ENCODE peak calls at places on chromosomes 4 and X, in four cellular contexts. S is tibial artery, V is GM12878, H is progenitor cell of endocrine pancreas. K is an unnamed sample.

GRCh38 chrX:12975999-12976558 is 1.2 kb downstream of the TMSB4X start:
- DNase-seq in H (no peak), S (peak), V (no peak), K (no peak)

GRCh38 chrX:38018734-38019410 is 12.5 kb downstream of the SYTL5 start:
- DNase-seq in V (no peak), H (no peak), S (no peak), K (no peak)

GRCh38 chr4:46648088-46648744 is 258.3 kb upstream of the GABRA2 start:
- DNase-seq in S (no peak), H (peak), V (no peak), K (peak)

GRCh38 chrX:108439961-108440696 is 491 bp downstream of the COL4A5 start:
- DNase-seq in S (no peak), V (no peak), H (peak), K (no peak)

GRCh38 chr4:47474799-47475198 is 10.3 kb upstream of the ATP10D start:
- DNase-seq in V (no peak), H (no peak), S (no peak), K (no peak)

GRCh38 chrX:16076834-16077233 is 46.5 kb upstream of the GRPR start:
- DNase-seq in V (no peak), H (no peak), S (no peak), K (no peak)

GRCh38 chr4:20532871-20533870 is 167.1 kb upstream of the PACRGL start:
- DNase-seq in S (no peak), V (no peak), H (no peak), K (no peak)

GRCh38 chrX:112668476-112669404 is 11.0 kb downstream of the LHFPL1 start:
- DNase-seq in H (no peak), V (no peak), S (no peak), K (no peak)

GRCh38 chr4:182918791-182919302 is 1.7 kb upstream of the DCTD start:
- DNase-seq in V (peak), S (no peak), H (no peak), K (peak)